ENCODE peak calls at places on chromosome 1, in four cellular contexts. S, U, M and X are unnamed samples.

GRCh38 chr1:4108741-4109625 is 208.9 kb upstream of the C1orf174 start:
- DNase-seq in M (no peak), S (no peak), U (no peak), X (no peak)

GRCh38 chr1:202860744-202861419 is 28.1 kb downstream of the RABIF start:
- DNase-seq in S (peak; percentile 38), M (no peak), U (peak; percentile 33), X (peak; percentile 66)

GRCh38 chr1:38092256-38092655 is 45.7 kb upstream of the POU3F1 start:
- DNase-seq in M (no peak), U (no peak), S (no peak), X (no peak)

GRCh38 chr1:205492201-205492667 is 12.2 kb upstream of the CDK18 start:
- DNase-seq in U (no peak), M (no peak), S (no peak), X (no peak)

GRCh38 chr1:111176678-111177077 is 23.8 kb downstream of the DENND2D start:
- DNase-seq in U (no peak), S (no peak), M (no peak), X (no peak)

GRCh38 chr1:163361123-163361934 is 39.6 kb downstream of the NUF2 start:
- DNase-seq in U (no peak), S (peak; percentile 15), M (peak; percentile 67), X (peak; percentile 35)

GRCh38 chr1:59123081-59123675 is 173.7 kb upstream of the FGGY start:
- DNase-seq in U (peak; percentile 82), M (peak; percentile 2), S (no peak), X (no peak)

GRCh38 chr1:228064296-228064695 is 18.2 kb upstream of the ARF1 start:
- DNase-seq in S (no peak), M (no peak), U (no peak), X (no peak)

GRCh38 chr1:219806642-219807041 is 121.7 kb downstream of the SLC30A10 start:
- DNase-seq in M (no peak), U (no peak), S (no peak), X (no peak)

GRCh38 chr1:87155180-87155579 is 173.5 kb upstream of the LMO4 start:
- DNase-seq in U (no peak), S (no peak), M (no peak), X (no peak)

GRCh38 chr1:28036431-28036830 is 52.0 kb downstream of the EYA3 start:
- DNase-seq in S (no peak), M (no peak), U (no peak), X (no peak)

GRCh38 chr1:44808938-44809917 is 905 bp downstream of the BTBD19 start:
- DNase-seq in M (peak; percentile 62), U (peak; percentile 82), S (no peak), X (peak; percentile 77)

GRCh38 chr1:43441894-43442632 is 11.7 kb downstream of the HYI start:
- DNase-seq in M (no peak), S (no peak), U (no peak), X (no peak)

GRCh38 chr1:164659621-164660414 is 100.8 kb downstream of the PBX1 start:
- DNase-seq in U (no peak), S (peak; percentile 33), M (no peak), X (no peak)
- H3K4me3 ChIP-seq in U (no peak overlapping the region), S (no peak overlapping the region), M (no peak overlapping the region), X (no peak overlapping the region)

GRCh38 chr1:154418898-154419619 is 13.9 kb downstream of the IL6R start:
- DNase-seq in S (no peak), U (no peak), M (no peak), X (no peak)

GRCh38 chr1:154416496-154417337 is 11.6 kb downstream of the IL6R start:
- DNase-seq in U (no peak), M (no peak), S (no peak), X (no peak)

GRCh38 chr1:154419620-154420020 is 14.5 kb downstream of the IL6R start:
- DNase-seq in M (no peak), S (no peak), U (peak; percentile 95), X (peak; percentile 91)

GRCh38 chr1:154417338-154417608 is 12.1 kb downstream of the IL6R start:
- DNase-seq in U (no peak), M (no peak), S (no peak), X (no peak)

GRCh38 chr1:154418062-154418897 is 13.1 kb downstream of the IL6R start:
- DNase-seq in S (peak; percentile 95), U (no peak), M (no peak), X (no peak)
- H3K4me1 ChIP-seq in S (peaks cover 65% of the 10 kb centered on the region), U (peaks cover 36% of the 10 kb centered on the region), M (peaks cover 6% of the 10 kb centered on the region), X (peaks cover 52% of the 10 kb centered on the region)

GRCh38 chr1:231408528-231409094 is 13.5 kb downstream of the EGLN1 start:
- DNase-seq in U (no peak), S (no peak), M (no peak), X (no peak)
- H3K9ac ChIP-seq in U (no peak overlapping the region), S (peak overlapping the region; percentile 49), M (no peak overlapping the region), X (no peak overlapping the region)

GRCh38 chr1:29124366-29125236 is 898 bp upstream of the TMEM200B start:
- DNase-seq in M (peak; percentile 74), U (peak; percentile 60), S (peak; percentile 46), X (peak; percentile 95)

GRCh38 chr1:29126198-29126597 is 2.5 kb upstream of the TMEM200B start:
- DNase-seq in U (no peak), M (no peak), S (no peak), X (no peak)

GRCh38 chr1:29123871-29124365 is at the start of gene TMEM200B:
- DNase-seq in U (no peak), M (no peak), S (no peak), X (peak; percentile 56)

GRCh38 chr1:29122987-29123870 is 474 bp downstream of the TMEM200B start:
- DNase-seq in S (no peak), M (no peak), U (peak; percentile 16), X (peak; percentile 68)

GRCh38 chr1:29125237-29125641 is 1.5 kb upstream of the TMEM200B start:
- DNase-seq in U (no peak), M (no peak), S (no peak), X (no peak)
- H3K4me3 ChIP-seq in U (peak overlapping the region; percentile 54), M (peak overlapping the region; percentile 73), S (no peak overlapping the region), X (peak overlapping the region; percentile 87)

DNA sequence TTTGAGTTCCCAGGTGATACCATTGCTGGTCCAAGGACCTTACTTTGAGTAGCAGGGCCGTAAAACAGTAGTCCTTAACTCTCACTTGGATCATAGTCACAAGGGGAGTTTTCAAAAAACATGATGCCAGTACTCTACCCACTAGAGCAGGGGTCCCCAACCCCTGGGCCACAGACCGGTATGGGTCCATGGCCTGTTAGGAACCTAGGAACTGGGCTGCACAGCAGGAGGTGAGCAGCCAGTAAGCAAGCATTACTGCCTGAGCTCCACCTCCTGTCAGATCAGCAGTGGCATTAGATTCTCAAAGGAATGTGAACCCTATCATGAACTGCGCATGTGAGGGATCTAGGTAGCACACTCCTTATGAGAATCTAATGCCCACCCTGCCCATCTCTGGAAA is 39.7 kb upstream of the KCNQ4 start:
- DNase-seq in M (no peak), S (no peak), U (no peak), X (no peak)
- H3K4me1 ChIP-seq in M (peaks cover 96% of the 10 kb centered on the region), S (no peaks in the 10 kb centered on the region), U (peaks cover 5% of the 10 kb centered on the region), X (peaks cover 26% of the 10 kb centered on the region)

DNA sequence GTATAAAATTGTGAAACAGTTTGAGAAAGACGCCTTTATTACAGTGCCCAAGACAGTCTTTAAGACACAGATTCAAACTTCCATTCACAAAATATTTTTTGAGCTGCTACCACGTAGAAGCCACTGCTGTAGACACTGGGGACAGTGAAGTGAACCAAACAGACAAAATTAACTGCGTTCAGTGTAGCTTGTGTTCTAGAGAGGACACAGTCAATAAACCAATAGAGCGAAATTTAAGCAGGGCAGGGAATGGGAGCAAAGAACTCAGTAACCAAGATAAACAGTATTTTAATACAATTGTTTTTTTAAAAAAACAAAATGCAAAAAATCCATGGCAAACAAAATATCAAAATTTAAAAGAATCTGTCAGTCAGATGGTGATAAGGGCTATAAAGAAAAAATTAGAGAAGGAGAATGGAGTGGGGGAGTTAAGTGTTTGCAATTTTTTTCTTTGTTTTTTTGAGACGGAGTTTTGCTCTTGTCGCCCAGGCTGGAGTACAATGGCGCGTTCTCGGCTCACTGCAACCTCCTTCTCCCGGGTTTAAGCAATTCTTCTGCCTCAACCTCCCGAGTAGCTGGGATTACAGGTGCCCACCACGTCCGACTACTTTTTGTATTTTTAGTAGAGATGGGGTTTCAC is 719 bp upstream of the PARS2 start:
- DNase-seq in U (no peak), S (no peak), M (no peak), X (no peak)
- H3K9ac ChIP-seq in U (peak overlapping the region; percentile 54), S (peak overlapping the region; percentile 57), M (peak overlapping the region; percentile 65), X (peak overlapping the region; percentile 72)

GRCh38 chr1:169796411-169796810 is 1.7 kb upstream of the METTL18 start:
- DNase-seq in S (no peak), U (no peak), M (peak; percentile 46), X (no peak)

GRCh38 chr1:169797281-169797680 is 2.6 kb upstream of the METTL18 start:
- DNase-seq in S (no peak), M (no peak), U (no peak), X (no peak)

GRCh38 chr1:169795687-169796086 is 980 bp upstream of the METTL18 start:
- DNase-seq in U (no peak), M (peak; percentile 72), S (no peak), X (peak; percentile 28)

GRCh38 chr1:169794530-169795416 is at the start of gene METTL18:
- DNase-seq in M (peak; percentile 98), S (peak; percentile 96), U (peak; percentile 96), X (peak; percentile 96)

DNA sequence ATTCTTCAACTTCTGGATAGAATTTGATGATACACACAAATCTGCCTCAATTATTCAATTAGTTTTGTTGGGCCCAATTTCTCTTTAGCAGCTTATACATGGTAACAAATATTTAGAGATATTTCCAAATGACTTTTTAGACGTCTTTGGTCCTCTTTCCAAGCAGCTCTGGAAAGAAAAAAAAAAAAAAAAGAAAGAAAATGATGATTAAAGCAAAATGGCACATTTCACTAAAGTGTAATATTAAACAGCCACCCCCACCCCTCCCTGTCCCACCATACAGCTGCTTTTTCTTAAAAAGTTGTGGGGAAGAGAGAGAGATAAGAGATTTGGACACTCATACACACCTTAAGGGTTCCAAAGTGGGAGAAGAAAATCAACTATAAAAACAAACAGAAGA is 977 bp downstream of the METTL18 start:
- DNase-seq in M (no peak), U (no peak), S (no peak), X (no peak)
- H3K4me3 ChIP-seq in M (peak overlapping the region; percentile 82), U (peak overlapping the region; percentile 98), S (peak overlapping the region; percentile 80), X (peak overlapping the region; percentile 93)